ENCODE peak calls at places on chromosome 17, in four cellular contexts. Q is IMR-90, H is H9, E is H1. B is an unnamed sample.

GRCh38 chr17:74838275-74838674 is 21.4 kb downstream of the GRIN2C start:
- DNase-seq in Q (no peak), H (no peak), E (no peak), B (no peak)

GRCh38 chr17:4101127-4101798 is 41.6 kb downstream of the ZZEF1 start:
- DNase-seq in Q (peak; percentile 40), H (no peak), E (no peak), B (peak; percentile 10)

GRCh38 chr17:68794636-68795503 is 160.3 kb downstream of the ABCA8 start:
- DNase-seq in Q (peak; percentile 60), H (no peak), E (no peak), B (peak; percentile 11)

GRCh38 chr17:50903604-50904521 is 37.7 kb upstream of the TOB1 start:
- DNase-seq in Q (peak; percentile 84), H (no peak), E (no peak), B (no peak)

GRCh38 chr17:34241062-34241461 is 14.0 kb upstream of the CCL2 start:
- DNase-seq in Q (peak; percentile 44), H (no peak), E (no peak), B (no peak)

GRCh38 chr17:565506-565905 is 149.1 kb downstream of the VPS53 start:
- DNase-seq in Q (no peak), H (peak; percentile 65), E (peak; percentile 50), B (peak; percentile 35)

GRCh38 chr17:1649844-1650409 is at the start of gene RILP:
- DNase-seq in Q (no peak), H (peak; percentile 85), E (peak; percentile 70), B (peak; percentile 70)

GRCh38 chr17:71764507-71764906 is 356.3 kb upstream of the SOX9 start:
- DNase-seq in Q (no peak), H (peak; percentile 87), E (peak; percentile 63), B (peak; percentile 81)

GRCh38 chr17:61457226-61457983 is 5.2 kb downstream of the TBX4 start:
- DNase-seq in Q (no peak), H (peak; percentile 70), E (peak; percentile 63), B (no peak)

GRCh38 chr17:83202002-83203000 is 122.9 kb downstream of the METRNL start:
- DNase-seq in Q (no peak), H (no peak), E (peak; percentile 10), B (no peak)

GRCh38 chr17:67546578-67547527 is 169.8 kb downstream of the PITPNC1 start:
- DNase-seq in Q (peak; percentile 71), H (peak; percentile 47), E (no peak), B (peak; percentile 52)

GRCh38 chr17:82309656-82310570 is 7.5 kb downstream of the CD7 start:
- DNase-seq in Q (no peak), H (no peak), E (no peak), B (no peak)

GRCh38 chr17:57750109-57750845 is 5.2 kb upstream of the CCDC182 start:
- DNase-seq in Q (no peak), H (no peak), E (no peak), B (peak; percentile 81)

GRCh38 chr17:19338031-19338990 is 24.2 kb downstream of the B9D1 start:
- DNase-seq in Q (peak; percentile 13), H (peak; percentile 93), E (peak; percentile 75), B (peak; percentile 83)

GRCh38 chr17:80780381-80781187 is 211.1 kb upstream of the CHMP6 start:
- DNase-seq in Q (peak; percentile 74), H (no peak), E (no peak), B (no peak)

GRCh38 chr17:50570516-50570915 is 10.0 kb downstream of the CACNA1G start:
- DNase-seq in Q (no peak), H (no peak), E (no peak), B (no peak)

GRCh38 chr17:20156196-20157077 is 147.3 kb downstream of the SPECC1 start:
- DNase-seq in Q (peak; percentile 25), H (no peak), E (no peak), B (peak; percentile 92)

GRCh38 chr17:5901731-5902660 is 168.2 kb upstream of the WSCD1 start:
- DNase-seq in Q (no peak), H (peak; percentile 40), E (no peak), B (no peak)
- H3K56ac ChIP-seq in Q (no peak overlapping the region), H (no peak overlapping the region), E (no peak overlapping the region), B (peak overlapping the region; percentile 5)

DNA sequence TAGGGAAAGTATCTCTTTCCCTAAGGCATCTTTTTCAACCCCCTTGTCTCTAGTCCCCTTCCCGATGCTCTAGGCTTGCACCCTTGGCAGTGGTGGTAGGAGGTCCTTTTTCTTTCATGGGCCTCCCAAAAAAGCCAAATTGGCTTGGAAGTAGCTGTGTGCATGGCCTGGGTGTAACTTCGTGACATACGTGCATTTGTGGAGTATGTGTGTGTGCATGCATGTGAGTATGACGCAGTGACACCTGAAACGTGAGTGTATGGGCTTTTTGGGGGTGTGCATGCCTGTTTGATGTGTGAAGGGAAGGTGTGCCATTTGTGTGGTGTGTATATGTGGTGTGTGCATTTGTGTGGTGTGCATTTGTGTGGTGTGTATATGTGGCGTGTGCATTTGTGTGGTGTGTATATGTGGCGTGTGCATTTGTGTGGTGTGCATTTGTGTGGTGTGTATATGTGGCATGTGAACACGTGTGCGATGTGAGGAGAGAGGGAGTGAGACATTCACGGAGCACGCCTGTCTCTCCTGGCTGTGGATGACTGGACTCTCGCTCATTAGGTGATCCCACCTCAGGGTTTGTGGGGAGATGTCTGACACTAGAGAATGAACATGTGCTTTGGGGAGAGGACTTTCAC is 15.7 kb downstream of the IGFBP4 start:
- DNase-seq in Q (no peak), H (no peak), E (no peak), B (no peak)
- H3K9ac ChIP-seq in Q (no peak overlapping the region), H (no peak overlapping the region), E (no peak overlapping the region), B (no peak overlapping the region)

GRCh38 chr17:49090885-49091594 is 41.5 kb upstream of the B4GALNT2 start:
- DNase-seq in Q (no peak), H (no peak), E (no peak), B (no peak)

GRCh38 chr17:49089094-49089493 is 43.5 kb upstream of the B4GALNT2 start:
- DNase-seq in Q (no peak), H (no peak), E (no peak), B (no peak)

GRCh38 chr17:49086649-49087048 is 45.9 kb upstream of the B4GALNT2 start:
- DNase-seq in Q (no peak), H (no peak), E (no peak), B (peak; percentile 42)

GRCh38 chr17:49086316-49086605 is 46.3 kb upstream of the B4GALNT2 start:
- DNase-seq in Q (no peak), H (no peak), E (no peak), B (no peak)

DNA sequence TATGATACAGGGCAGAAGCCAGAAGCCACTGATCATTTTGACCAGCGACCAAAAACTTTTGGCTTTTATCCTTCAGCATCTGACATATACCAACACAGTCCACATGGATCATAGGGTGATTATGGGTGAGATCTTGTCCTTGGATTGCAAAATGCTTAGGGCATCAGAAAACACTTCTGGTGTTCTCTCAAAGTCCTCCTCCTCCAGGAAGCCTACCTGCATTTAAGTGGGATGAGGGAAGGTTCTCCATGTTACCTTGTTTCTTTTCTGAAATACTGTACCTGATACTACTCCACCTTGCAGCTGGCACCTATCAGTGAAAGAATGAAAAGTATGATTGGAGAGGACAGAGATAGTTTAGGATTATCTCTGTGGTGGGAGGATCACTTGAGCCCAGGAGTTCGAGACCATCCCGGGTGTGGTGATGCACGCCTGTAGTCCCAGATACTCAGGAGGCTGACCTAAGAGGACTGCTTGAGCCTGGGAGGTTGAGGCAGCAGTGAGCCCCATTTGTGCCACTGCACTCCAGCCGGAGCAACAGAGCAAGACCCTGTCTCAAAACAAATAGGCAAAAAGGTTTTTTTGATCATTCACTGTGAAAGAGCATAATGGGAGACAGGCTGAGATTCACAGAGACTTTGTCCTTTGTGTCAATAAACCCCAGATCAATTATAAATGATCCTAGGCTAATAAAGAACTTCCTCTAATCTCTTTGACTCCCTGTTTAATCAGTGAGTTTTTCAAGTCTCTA is 46.8 kb upstream of the B4GALNT2 start:
- DNase-seq in Q (no peak), H (no peak), E (no peak), B (no peak)
- H3K56ac ChIP-seq in Q (no peak overlapping the region), H (no peak overlapping the region), E (no peak overlapping the region), B (no peak overlapping the region)

GRCh38 chr17:31740611-31741082 is 118.4 kb downstream of the COPRS start:
- DNase-seq in Q (peak; percentile 91), H (no peak), E (no peak), B (peak; percentile 11)

GRCh38 chr17:31741371-31741770 is 117.7 kb downstream of the COPRS start:
- DNase-seq in Q (no peak), H (no peak), E (no peak), B (no peak)

GRCh38 chr17:31744541-31744951 is 114.5 kb downstream of the COPRS start:
- DNase-seq in Q (no peak), H (no peak), E (no peak), B (no peak)

GRCh38 chr17:31745964-31746650 is 112.9 kb downstream of the COPRS start:
- DNase-seq in Q (no peak), H (no peak), E (no peak), B (no peak)

DNA sequence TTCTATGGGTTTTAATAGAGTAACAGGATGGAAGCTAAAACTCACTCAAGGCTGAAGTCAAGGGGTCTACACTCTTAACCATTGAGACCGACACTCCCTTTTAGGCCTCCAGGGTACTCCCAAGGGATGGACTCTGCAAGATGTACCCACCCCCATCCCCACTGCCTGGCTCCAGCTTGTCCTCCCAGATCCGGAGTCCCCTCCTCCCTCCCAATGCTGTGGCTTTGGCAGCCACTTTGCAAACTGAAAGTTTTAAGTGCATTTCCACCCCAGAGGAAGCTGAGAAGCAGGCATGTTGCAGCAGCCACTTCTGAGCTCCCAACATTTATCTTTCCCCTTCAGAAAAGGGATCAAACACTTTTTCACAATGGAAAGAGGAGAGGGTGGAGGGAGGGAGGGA is 115.3 kb downstream of the COPRS start:
- DNase-seq in Q (peak; percentile 28), H (peak; percentile 60), E (no peak), B (peak; percentile 25)
- H3K9ac ChIP-seq in Q (no peak overlapping the region), H (no peak overlapping the region), E (no peak overlapping the region), B (no peak overlapping the region)

GRCh38 chr17:63332286-63332685 is 113.8 kb downstream of the CYB561 start:
- DNase-seq in Q (no peak), H (no peak), E (no peak), B (no peak)

GRCh38 chr17:63333869-63334268 is 112.2 kb downstream of the CYB561 start:
- DNase-seq in Q (no peak), H (no peak), E (no peak), B (no peak)

GRCh38 chr17:63329876-63330275 is 116.2 kb downstream of the CYB561 start:
- DNase-seq in Q (no peak), H (no peak), E (no peak), B (no peak)

GRCh38 chr17:63335818-63336217 is 110.3 kb downstream of the CYB561 start:
- DNase-seq in Q (no peak), H (no peak), E (no peak), B (no peak)

DNA sequence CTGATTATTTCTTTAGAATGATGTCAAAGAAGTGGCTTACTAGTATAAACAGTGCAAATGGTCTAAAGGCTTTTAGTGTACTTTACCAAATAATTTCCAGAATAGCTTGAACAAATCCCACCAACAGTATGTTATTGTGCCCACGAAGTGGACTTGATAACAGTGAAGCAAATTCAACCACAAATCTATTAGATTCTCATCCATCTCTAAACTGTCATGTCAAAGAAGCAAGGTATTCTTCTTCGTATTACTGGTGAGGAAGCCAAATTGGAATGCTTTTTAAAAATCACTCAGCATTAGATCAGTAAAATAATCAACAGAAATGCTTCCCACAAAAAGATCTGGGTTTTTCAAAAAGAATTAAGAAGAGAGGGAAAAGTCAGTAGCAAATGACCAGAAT is 114.8 kb downstream of the CYB561 start:
- DNase-seq in Q (no peak), H (no peak), E (no peak), B (no peak)
- H3K56ac ChIP-seq in Q (no peak overlapping the region), H (no peak overlapping the region), E (no peak overlapping the region), B (no peak overlapping the region)